ENCODE peak calls at places on chromosomes 7 and 10, in five cellular contexts. G is AG04450, A is endothelial cell of umbilical vein, P is tibial nerve, W is spleen. M is an unnamed sample.

GRCh38 chr10:62352356-62352963 is 21.7 kb upstream of the ZNF365 start:
- DNase-seq in G (no peak), A (no peak), P (no peak), W (no peak), M (no peak)

GRCh38 chr7:74292757-74293576 is 3.8 kb downstream of the CLIP2 start:
- DNase-seq in G (no peak), A (no peak), P (no peak), W (no peak), M (no peak)

GRCh38 chr7:1368682-1369571 is 90.3 kb downstream of the MICALL2 start:
- DNase-seq in G (no peak), A (peak; percentile 4), P (no peak), W (no peak), M (no peak)

GRCh38 chr7:95710711-95711110 is 61.6 kb upstream of the DYNC1I1 start:
- DNase-seq in G (no peak), A (no peak), P (no peak), W (no peak), M (no peak)

GRCh38 chr10:95280637-95281036 is 10.2 kb downstream of the PDLIM1 start:
- DNase-seq in G (no peak), A (peak; percentile 40), P (no peak), W (no peak), M (no peak)

GRCh38 chr7:36396150-36396549 is 6.5 kb downstream of the ANLN start:
- DNase-seq in G (no peak), A (no peak), P (no peak), W (no peak), M (no peak)

GRCh38 chr10:58457761-58458616 is 54.7 kb upstream of the BICC1 start:
- DNase-seq in G (peak; percentile 96), A (no peak), P (peak; percentile 39), W (no peak), M (no peak)

GRCh38 chr7:22350466-22351328 is 6.3 kb downstream of the RAPGEF5 start:
- DNase-seq in G (no peak), A (peak; percentile 46), P (no peak), W (no peak), M (no peak)

GRCh38 chr7:51141451-51141971 is 175.1 kb downstream of the COBL start:
- DNase-seq in G (peak; percentile 1), A (peak; percentile 81), P (no peak), W (no peak), M (no peak)

GRCh38 chr10:88728107-88728763 is 22.2 kb downstream of the LIPK start:
- DNase-seq in G (no peak), A (peak; percentile 13), P (no peak), W (peak; percentile 76), M (no peak)

GRCh38 chr10:122567056-122567660 is 6.6 kb downstream of the DMBT1 start:
- DNase-seq in G (no peak), A (peak; percentile 15), P (no peak), W (peak; percentile 62), M (peak; percentile 22)

GRCh38 chr7:35007768-35008167 is 29.5 kb downstream of the DPY19L1 start:
- DNase-seq in G (no peak), A (no peak), P (no peak), W (no peak), M (no peak)

GRCh38 chr10:124935946-124936345 is 6.0 kb upstream of the ZRANB1 start:
- DNase-seq in G (no peak), A (no peak), P (no peak), W (no peak), M (no peak)

GRCh38 chr7:21617916-21618390 is 75.1 kb downstream of the DNAH11 start:
- DNase-seq in G (no peak), A (peak; percentile 30), P (peak; percentile 36), W (no peak), M (no peak)

GRCh38 chr7:36238138-36238537 is 85.1 kb downstream of the EEPD1 start:
- DNase-seq in G (no peak), A (no peak), P (no peak), W (no peak), M (no peak)

GRCh38 chr7:23474829-23475578 is 4.7 kb upstream of the IGF2BP3 start:
- DNase-seq in G (no peak), A (peak; percentile 69), P (no peak), W (no peak), M (no peak)

GRCh38 chr7:92749327-92749730 is 87.0 kb downstream of the CDK6 start:
- DNase-seq in G (no peak), A (no peak), P (no peak), W (no peak), M (no peak)

GRCh38 chr10:30176182-30176581 is 116.8 kb upstream of the JCAD start:
- DNase-seq in G (peak; percentile 45), A (no peak), P (no peak), W (no peak), M (no peak)

GRCh38 chr7:101233907-101234547 is 3.6 kb downstream of the CLDN15 start:
- DNase-seq in G (no peak), A (no peak), P (no peak), W (peak; percentile 68), M (no peak)

GRCh38 chr10:121592155-121592890 is 5.9 kb downstream of the FGFR2 start:
- DNase-seq in G (no peak), A (no peak), P (no peak), W (peak; percentile 10), M (no peak)

GRCh38 chr7:155509725-155510551 is 36.4 kb downstream of the CNPY1 start:
- DNase-seq in G (no peak), A (no peak), P (no peak), W (peak; percentile 62), M (no peak)

GRCh38 chr10:22345301-22346086 is at the start of gene SPAG6:
- DNase-seq in G (no peak), A (no peak), P (no peak), W (peak; percentile 90), M (no peak)

GRCh38 chr7:116353614-116354013 is 143.3 kb downstream of the TES start:
- DNase-seq in G (no peak), A (no peak), P (peak; percentile 20), W (no peak), M (no peak)

GRCh38 chr10:84205049-84205852 is 10.9 kb downstream of the CDHR1 start:
- DNase-seq in G (no peak), A (peak; percentile 39), P (no peak), W (peak; percentile 88), M (no peak)

GRCh38 chr10:119863951-119864565 is 8.6 kb downstream of the MCMBP start:
- DNase-seq in G (no peak), A (no peak), P (no peak), W (no peak), M (no peak)

GRCh38 chr10:119858063-119858462 is 14.6 kb downstream of the MCMBP start:
- DNase-seq in G (no peak), A (no peak), P (no peak), W (no peak), M (no peak)

GRCh38 chr10:119860866-119861601 is 11.6 kb downstream of the MCMBP start:
- DNase-seq in G (no peak), A (no peak), P (no peak), W (no peak), M (no peak)

GRCh38 chr10:119862524-119862923 is 10.1 kb downstream of the MCMBP start:
- DNase-seq in G (no peak), A (no peak), P (no peak), W (no peak), M (no peak)

DNA sequence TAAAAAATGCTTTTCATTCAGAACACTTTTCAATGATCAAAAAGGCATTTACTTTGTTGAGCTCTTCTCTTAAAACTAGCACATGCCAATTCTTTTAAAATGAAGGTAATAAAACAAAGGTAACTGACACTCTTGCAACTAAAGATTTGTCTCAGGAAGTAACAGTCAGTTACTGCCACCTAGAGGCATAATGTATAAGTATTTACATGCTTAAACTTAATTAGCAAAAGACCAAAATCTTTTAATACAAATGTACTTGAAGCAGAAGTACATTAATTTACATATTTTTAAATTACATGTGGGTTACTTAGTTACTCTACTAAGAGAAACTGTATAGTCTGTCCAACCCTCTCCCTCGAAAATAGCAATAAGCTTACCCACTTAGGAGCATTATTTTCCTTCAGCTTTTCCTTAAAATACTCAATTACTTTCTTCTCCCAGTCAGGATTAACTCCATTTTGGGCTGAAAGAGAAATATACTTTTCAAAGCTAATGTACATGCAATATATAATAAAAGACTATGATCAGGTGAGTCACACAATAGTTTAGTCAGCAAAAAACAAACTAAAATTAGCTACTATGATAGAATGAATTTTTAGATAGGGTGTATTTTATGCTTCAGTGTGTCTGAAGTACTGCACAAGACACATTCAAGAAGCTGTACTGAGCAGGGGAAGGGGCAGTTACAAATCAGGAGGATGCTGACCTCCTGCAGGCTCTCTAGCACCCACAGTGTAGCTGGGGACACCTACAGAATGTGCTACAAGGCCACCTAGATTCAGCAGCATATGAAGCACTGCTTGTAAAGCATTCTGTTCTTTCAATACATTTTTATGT is 13.0 kb downstream of the MCMBP start:
- DNase-seq in G (no peak), A (peak; percentile 74), P (no peak), W (no peak), M (no peak)
- H3K9me3 ChIP-seq in G (no peaks in the 10 kb centered on the region), A (no peaks in the 10 kb centered on the region), P (no peaks in the 10 kb centered on the region), W (peaks cover 6% of the 10 kb centered on the region), M (no peaks in the 10 kb centered on the region)

DNA sequence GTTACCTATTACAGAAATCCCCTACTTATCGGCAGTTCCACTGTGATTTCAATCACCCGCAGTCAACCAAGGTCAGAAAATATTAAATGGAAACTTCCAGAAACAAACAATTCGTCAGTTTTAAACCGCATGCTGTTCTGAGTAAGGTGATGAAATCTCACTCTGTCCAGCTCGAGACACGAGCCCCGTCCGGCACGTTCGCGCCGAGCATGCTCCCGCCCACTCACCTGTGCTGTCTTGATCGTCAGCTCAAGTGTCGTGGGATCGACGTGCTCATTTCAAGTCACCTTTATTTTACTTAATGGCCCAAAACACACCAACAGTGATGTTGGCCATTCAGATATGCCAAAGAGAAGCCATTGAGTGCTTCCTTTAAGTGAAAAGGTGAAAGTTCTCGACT is 21.2 kb downstream of the ESYT2 start:
- DNase-seq in G (no peak), A (no peak), P (no peak), W (peak; percentile 64), M (no peak)
- H3K9me3 ChIP-seq in G (peaks cover 9% of the 10 kb centered on the region), A (no peaks in the 10 kb centered on the region), P (no peaks in the 10 kb centered on the region), W (no peaks in the 10 kb centered on the region), M (no peaks in the 10 kb centered on the region)

GRCh38 chr10:42304341-42304740 is 334.0 kb downstream of the ZNF33B start:
- DNase-seq in G (peak; percentile 11), A (peak; percentile 28), P (no peak), W (no peak), M (no peak)
- H3K9me3 ChIP-seq in G (peaks cover 91% of the 10 kb centered on the region), A (peaks cover 52% of the 10 kb centered on the region), P (no peaks in the 10 kb centered on the region), W (peaks cover 97% of the 10 kb centered on the region), M (peaks cover 27% of the 10 kb centered on the region)

GRCh38 chr10:12547301-12547771 is 198.0 kb downstream of the CAMK1D start:
- DNase-seq in G (no peak), A (no peak), P (no peak), W (no peak), M (no peak)
- H3K9me3 ChIP-seq in G (peaks cover 9% of the 10 kb centered on the region), A (no peaks in the 10 kb centered on the region), P (no peaks in the 10 kb centered on the region), W (no peaks in the 10 kb centered on the region), M (no peaks in the 10 kb centered on the region)